ENCODE peak calls at places on chromosome 19, in seven cellular contexts. One of them, this sample, is unnamed.

GRCh38 chr19:3932931-3933810 is at the start of gene NMRK2:
- DNase-seq in cardiac fibroblast: no peak
- DNase-seq in RWPE1: no peak
- DNase-seq in foreskin keratinocyte: no peak
- DNase-seq in A549: no peak
- DNase-seq in GM12865: no peak
- DNase-seq in A673: no peak
- DNase-seq in this sample: peak

GRCh38 chr19:13063461-13064091 is 39.1 kb downstream of the LYL1 start:
- DNase-seq in cardiac fibroblast: no peak
- DNase-seq in RWPE1: no peak
- DNase-seq in foreskin keratinocyte: no peak
- DNase-seq in A549: no peak
- DNase-seq in GM12865: no peak
- DNase-seq in A673: no peak
- DNase-seq in this sample: no peak

GRCh38 chr19:40274585-40275544 is 10.3 kb downstream of the AKT2 start:
- DNase-seq in cardiac fibroblast: no peak
- DNase-seq in RWPE1: no peak
- DNase-seq in foreskin keratinocyte: no peak
- DNase-seq in A549: no peak
- DNase-seq in GM12865: peak
- DNase-seq in A673: no peak
- DNase-seq in this sample: peak

GRCh38 chr19:28264556-28264955 is 948.4 kb downstream of the UQCRFS1 start:
- DNase-seq in cardiac fibroblast: no peak
- DNase-seq in RWPE1: no peak
- DNase-seq in foreskin keratinocyte: no peak
- DNase-seq in A549: no peak
- DNase-seq in GM12865: no peak
- DNase-seq in A673: no peak
- DNase-seq in this sample: no peak

GRCh38 chr19:28537896-28538295 is 675.1 kb downstream of the UQCRFS1 start:
- DNase-seq in cardiac fibroblast: no peak
- DNase-seq in RWPE1: no peak
- DNase-seq in foreskin keratinocyte: no peak
- DNase-seq in A549: no peak
- DNase-seq in GM12865: no peak
- DNase-seq in A673: no peak
- DNase-seq in this sample: no peak

GRCh38 chr19:8459095-8459494 is 14.3 kb downstream of the HNRNPM start:
- DNase-seq in cardiac fibroblast: no peak
- DNase-seq in RWPE1: no peak
- DNase-seq in foreskin keratinocyte: no peak
- DNase-seq in A549: no peak
- DNase-seq in GM12865: no peak
- DNase-seq in A673: no peak
- DNase-seq in this sample: no peak

GRCh38 chr19:55173717-55174409 is 6.2 kb downstream of the SYT5 start:
- DNase-seq in cardiac fibroblast: peak
- DNase-seq in RWPE1: peak
- DNase-seq in foreskin keratinocyte: peak
- DNase-seq in A549: peak
- DNase-seq in GM12865: no peak
- DNase-seq in A673: peak
- DNase-seq in this sample: peak

GRCh38 chr19:4567584-4568071 is 8.1 kb upstream of the SEMA6B start:
- DNase-seq in cardiac fibroblast: peak
- DNase-seq in RWPE1: no peak
- DNase-seq in foreskin keratinocyte: no peak
- DNase-seq in A549: peak
- DNase-seq in GM12865: peak
- DNase-seq in A673: peak
- DNase-seq in this sample: no peak

GRCh38 chr19:27844261-27844660 is 1368.7 kb downstream of the UQCRFS1 start:
- DNase-seq in cardiac fibroblast: no peak
- DNase-seq in RWPE1: no peak
- DNase-seq in foreskin keratinocyte: no peak
- DNase-seq in A549: no peak
- DNase-seq in GM12865: no peak
- DNase-seq in A673: no peak
- DNase-seq in this sample: no peak

GRCh38 chr19:42095814-42096230 is 19.9 kb downstream of the ZNF574 start:
- DNase-seq in cardiac fibroblast: no peak
- DNase-seq in RWPE1: no peak
- DNase-seq in foreskin keratinocyte: no peak
- DNase-seq in A549: no peak
- DNase-seq in GM12865: no peak
- DNase-seq in A673: no peak
- DNase-seq in this sample: no peak

GRCh38 chr19:58277197-58277596 is 1.6 kb upstream of the ZNF8 start:
- DNase-seq in cardiac fibroblast: no peak
- DNase-seq in RWPE1: no peak
- DNase-seq in foreskin keratinocyte: no peak
- DNase-seq in A549: no peak
- DNase-seq in GM12865: no peak
- DNase-seq in A673: no peak
- DNase-seq in this sample: no peak

GRCh38 chr19:418761-419632 is 10.1 kb upstream of the C2CD4C start:
- DNase-seq in cardiac fibroblast: no peak
- DNase-seq in RWPE1: no peak
- DNase-seq in foreskin keratinocyte: no peak
- DNase-seq in A549: no peak
- DNase-seq in GM12865: no peak
- DNase-seq in A673: no peak
- DNase-seq in this sample: no peak

GRCh38 chr19:43880483-43880882 is 53.4 kb downstream of the ZNF283 start:
- DNase-seq in cardiac fibroblast: no peak
- DNase-seq in RWPE1: no peak
- DNase-seq in foreskin keratinocyte: no peak
- DNase-seq in A549: no peak
- DNase-seq in GM12865: no peak
- DNase-seq in A673: no peak
- DNase-seq in this sample: no peak

GRCh38 chr19:49362048-49362925 is at the start of gene TEAD2:
- DNase-seq in cardiac fibroblast: peak
- DNase-seq in RWPE1: peak
- DNase-seq in foreskin keratinocyte: peak
- DNase-seq in A549: peak
- DNase-seq in GM12865: no peak
- DNase-seq in A673: peak
- DNase-seq in this sample: no peak

GRCh38 chr19:7833225-7834156 is 3.5 kb downstream of the EVI5L start:
- DNase-seq in cardiac fibroblast: peak
- DNase-seq in RWPE1: peak
- DNase-seq in foreskin keratinocyte: peak
- DNase-seq in A549: peak
- DNase-seq in GM12865: no peak
- DNase-seq in A673: peak
- DNase-seq in this sample: no peak

GRCh38 chr19:55643003-55643732 is at the start of gene ZNF581:
- DNase-seq in cardiac fibroblast: peak
- DNase-seq in RWPE1: peak
- DNase-seq in foreskin keratinocyte: peak
- DNase-seq in A549: peak
- DNase-seq in GM12865: peak
- DNase-seq in A673: peak
- DNase-seq in this sample: peak

GRCh38 chr19:1041272-1041834 is 1.4 kb downstream of the ABCA7 start:
- DNase-seq in cardiac fibroblast: no peak
- DNase-seq in RWPE1: no peak
- DNase-seq in foreskin keratinocyte: no peak
- DNase-seq in A549: no peak
- DNase-seq in GM12865: no peak
- DNase-seq in A673: no peak
- DNase-seq in this sample: no peak

GRCh38 chr19:53792721-53793433 is 31.2 kb downstream of the NLRP12 start:
- DNase-seq in cardiac fibroblast: peak
- DNase-seq in RWPE1: peak
- DNase-seq in foreskin keratinocyte: peak
- DNase-seq in A549: peak
- DNase-seq in GM12865: peak
- DNase-seq in A673: peak
- DNase-seq in this sample: peak

GRCh38 chr19:47781590-47782318 is 3.3 kb downstream of the SELENOW start:
- DNase-seq in cardiac fibroblast: no peak
- DNase-seq in RWPE1: no peak
- DNase-seq in foreskin keratinocyte: no peak
- DNase-seq in A549: no peak
- DNase-seq in GM12865: no peak
- DNase-seq in A673: no peak
- DNase-seq in this sample: no peak

GRCh38 chr19:56089344-56089743 is 31.8 kb downstream of the ZNF787 start:
- DNase-seq in cardiac fibroblast: no peak
- DNase-seq in RWPE1: no peak
- DNase-seq in foreskin keratinocyte: no peak
- DNase-seq in A549: no peak
- DNase-seq in GM12865: no peak
- DNase-seq in A673: no peak
- DNase-seq in this sample: no peak

GRCh38 chr19:48661746-48662145 is 11.1 kb downstream of the NTN5 start:
- DNase-seq in cardiac fibroblast: no peak
- DNase-seq in RWPE1: no peak
- DNase-seq in foreskin keratinocyte: no peak
- DNase-seq in A549: no peak
- DNase-seq in GM12865: no peak
- DNase-seq in A673: no peak
- DNase-seq in this sample: no peak

GRCh38 chr19:39557791-39558622 is 18.0 kb upstream of the EID2 start:
- DNase-seq in cardiac fibroblast: no peak
- DNase-seq in RWPE1: no peak
- DNase-seq in foreskin keratinocyte: no peak
- DNase-seq in A549: no peak
- DNase-seq in GM12865: peak
- DNase-seq in A673: no peak
- DNase-seq in this sample: peak

GRCh38 chr19:46372901-46373572 is 26.1 kb downstream of the PPP5C start:
- DNase-seq in cardiac fibroblast: peak
- DNase-seq in RWPE1: peak
- DNase-seq in foreskin keratinocyte: peak
- DNase-seq in A549: peak
- DNase-seq in GM12865: no peak
- DNase-seq in A673: peak
- DNase-seq in this sample: no peak
- TF ChIP-seq CTCF in cardiac fibroblast: peak
- TF ChIP-seq CTCF in RWPE1: peak
- TF ChIP-seq CTCF in foreskin keratinocyte: peak
- TF ChIP-seq CTCF in A549: peak
- TF ChIP-seq CTCF in GM12865: no peak
- TF ChIP-seq CTCF in A673: peak
- TF ChIP-seq CTCF in this sample: no peak

DNA sequence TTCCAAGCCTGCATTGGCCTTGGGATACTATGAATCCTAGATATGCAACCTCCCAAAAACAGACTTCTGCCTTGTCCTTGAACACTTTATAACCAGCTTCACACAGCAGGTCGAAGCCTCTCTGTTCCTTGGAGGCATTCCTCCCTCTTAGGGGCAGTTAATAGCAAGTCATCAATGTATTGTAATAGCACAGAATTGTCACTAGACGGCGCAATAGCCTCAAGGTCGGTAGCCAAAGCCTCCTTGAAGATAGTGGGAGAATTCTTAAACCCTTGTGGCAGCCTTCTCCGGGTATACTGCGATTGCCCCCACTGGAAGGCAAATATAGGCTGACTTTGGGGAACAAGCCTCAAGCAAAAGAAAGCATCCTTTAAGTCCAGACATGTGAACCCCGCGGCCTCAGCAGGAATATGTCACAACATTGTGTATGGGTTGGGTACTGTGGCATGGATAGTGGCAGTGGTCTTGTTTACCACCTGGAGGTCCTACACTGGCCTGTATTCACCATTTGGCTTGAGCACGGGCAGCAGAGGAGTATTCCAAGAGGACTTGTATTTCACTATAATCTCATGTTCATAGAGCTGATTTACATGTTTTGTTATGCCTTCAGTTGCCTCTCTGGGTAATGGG is 61.1 kb downstream of the ZNF431 start:
- DNase-seq in cardiac fibroblast: peak
- DNase-seq in RWPE1: peak
- DNase-seq in foreskin keratinocyte: peak
- DNase-seq in A549: peak
- DNase-seq in GM12865: peak
- DNase-seq in A673: peak
- DNase-seq in this sample: peak
- TF ChIP-seq CTCF in cardiac fibroblast: peak
- TF ChIP-seq CTCF in RWPE1: peak
- TF ChIP-seq CTCF in foreskin keratinocyte: peak
- TF ChIP-seq CTCF in A549: no peak
- TF ChIP-seq CTCF in GM12865: peak
- TF ChIP-seq CTCF in A673: peak
- TF ChIP-seq CTCF in this sample: peak

GRCh38 chr19:34357431-34357830 is 7.6 kb upstream of the GPI start:
- DNase-seq in cardiac fibroblast: no peak
- DNase-seq in RWPE1: no peak
- DNase-seq in foreskin keratinocyte: no peak
- DNase-seq in A549: no peak
- DNase-seq in GM12865: no peak
- DNase-seq in A673: no peak
- DNase-seq in this sample: no peak

GRCh38 chr19:34356875-34357274 is 8.1 kb upstream of the GPI start:
- DNase-seq in cardiac fibroblast: no peak
- DNase-seq in RWPE1: no peak
- DNase-seq in foreskin keratinocyte: no peak
- DNase-seq in A549: no peak
- DNase-seq in GM12865: no peak
- DNase-seq in A673: no peak
- DNase-seq in this sample: no peak

GRCh38 chr19:34360354-34360909 is 4.6 kb upstream of the GPI start:
- DNase-seq in cardiac fibroblast: no peak
- DNase-seq in RWPE1: no peak
- DNase-seq in foreskin keratinocyte: no peak
- DNase-seq in A549: no peak
- DNase-seq in GM12865: no peak
- DNase-seq in A673: no peak
- DNase-seq in this sample: no peak

GRCh38 chr19:34359954-34360315 is 5.1 kb upstream of the GPI start:
- DNase-seq in cardiac fibroblast: no peak
- DNase-seq in RWPE1: no peak
- DNase-seq in foreskin keratinocyte: no peak
- DNase-seq in A549: no peak
- DNase-seq in GM12865: no peak
- DNase-seq in A673: no peak
- DNase-seq in this sample: no peak

GRCh38 chr19:34359140-34359953 is 5.6 kb upstream of the GPI start:
- DNase-seq in cardiac fibroblast: peak
- DNase-seq in RWPE1: peak
- DNase-seq in foreskin keratinocyte: peak
- DNase-seq in A549: peak
- DNase-seq in GM12865: peak
- DNase-seq in A673: peak
- DNase-seq in this sample: peak
- TF ChIP-seq CTCF in cardiac fibroblast: peak
- TF ChIP-seq CTCF in RWPE1: peak
- TF ChIP-seq CTCF in foreskin keratinocyte: peak
- TF ChIP-seq CTCF in A549: peak
- TF ChIP-seq CTCF in GM12865: peak
- TF ChIP-seq CTCF in A673: peak
- TF ChIP-seq CTCF in this sample: peak

DNA sequence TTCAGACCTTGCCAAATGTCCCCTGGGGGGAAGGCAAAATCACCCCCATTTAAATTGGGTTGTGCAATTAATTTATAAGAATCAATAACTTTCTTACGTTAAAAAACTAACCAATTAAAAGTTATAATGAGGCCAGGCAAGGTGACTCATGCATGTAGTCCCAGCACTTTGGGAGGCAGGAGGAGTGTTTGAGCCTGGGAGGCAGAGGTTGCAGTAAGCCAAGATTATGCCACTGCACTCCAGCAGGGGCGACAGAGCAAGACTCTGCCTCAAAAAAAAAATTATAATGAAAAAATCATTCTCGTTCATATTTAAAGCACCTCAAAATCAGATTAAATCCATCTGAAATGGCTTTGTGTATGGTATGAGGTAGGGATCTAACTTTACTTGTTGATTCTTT is 18.4 kb upstream of the SIGLEC14 start:
- DNase-seq in cardiac fibroblast: peak
- DNase-seq in RWPE1: no peak
- DNase-seq in foreskin keratinocyte: no peak
- DNase-seq in A549: no peak
- DNase-seq in GM12865: no peak
- DNase-seq in A673: no peak
- DNase-seq in this sample: no peak
- TF ChIP-seq CTCF in cardiac fibroblast: peak
- TF ChIP-seq CTCF in RWPE1: peak
- TF ChIP-seq CTCF in foreskin keratinocyte: peak
- TF ChIP-seq CTCF in A549: no peak
- TF ChIP-seq CTCF in GM12865: no peak
- TF ChIP-seq CTCF in A673: peak
- TF ChIP-seq CTCF in this sample: no peak

This sample was measured in GM10248.